ENCODE peak calls at places on chromosomes 3 and 15, in four cellular contexts. N is mesothelial cell of epicardium, Q is IMR-90, B is ecto neural progenitor cell. E is an unnamed sample.
A peak's percentile ranks its signal among the peaks of the same experiment; 100 is the strongest.

GRCh38 chr3:176590722-176591121 is 606.6 kb downstream of the TBL1XR1 start:
- DNase-seq in Q (no peak), B (no peak), N (no peak), E (no peak)

GRCh38 chr15:45167631-45168205 is 20.0 kb downstream of the SHF start:
- DNase-seq in Q (no peak), N (no peak), B (no peak), E (no peak)

GRCh38 chr3:9168230-9168629 is 81.2 kb downstream of the SRGAP3 start:
- DNase-seq in N (no peak), B (no peak), Q (no peak), E (no peak)

GRCh38 chr3:193240850-193241706 is at the start of gene PLAAT1:
- DNase-seq in N (peak; percentile 46), Q (peak; percentile 19), B (peak; percentile 83), E (peak; percentile 80)

GRCh38 chr3:197532388-197532787 is 23.4 kb downstream of the BDH1 start:
- DNase-seq in B (no peak), N (no peak), Q (no peak), E (no peak)

GRCh38 chr3:4983739-4984510 is 4.7 kb downstream of the BHLHE40 start:
- DNase-seq in B (no peak), Q (peak; percentile 92), N (no peak), E (no peak)

GRCh38 chr3:56342475-56342874 is 125.8 kb downstream of the ERC2 start:
- DNase-seq in Q (no peak), N (no peak), B (no peak), E (no peak)

GRCh38 chr3:158094917-158095301 is 11.3 kb downstream of the SHOX2 start:
- DNase-seq in N (no peak), B (peak; percentile 51), Q (no peak), E (no peak)

GRCh38 chr3:146155022-146155421 is 6.0 kb downstream of the PLOD2 start:
- DNase-seq in N (no peak), B (no peak), Q (no peak), E (no peak)

GRCh38 chr15:78004919-78005634 is 72.4 kb downstream of the TBC1D2B start:
- DNase-seq in N (no peak), B (no peak), Q (peak; percentile 95), E (no peak)

GRCh38 chr15:38991701-38992100 is 427.1 kb upstream of the RASGRP1 start:
- DNase-seq in N (no peak), B (no peak), Q (no peak), E (no peak)

GRCh38 chr3:149401215-149401925 is 23.9 kb upstream of the TM4SF1 start:
- DNase-seq in N (no peak), Q (peak; percentile 90), B (no peak), E (no peak)

GRCh38 chr15:22979069-22979698 is 984 bp downstream of the CYFIP1 start:
- DNase-seq in B (peak; percentile 80), N (peak; percentile 36), Q (peak; percentile 42), E (peak; percentile 78)

GRCh38 chr3:77348244-77348855 is 308.5 kb downstream of the ROBO2 start:
- DNase-seq in N (no peak), B (peak; percentile 51), Q (peak; percentile 6), E (no peak)